ENCODE peak calls at places on chromosomes 3 and 15, in four cellular contexts. One of them, this sample, is unnamed.

GRCh38 chr3:146747928-146748327 is 142.8 kb upstream of the PLSCR5 start:
- DNase-seq in HCT116: peak; percentile 4
- DNase-seq in hepatocyte: peak; percentile 6
- DNase-seq in neural progenitor cell: no peak
- DNase-seq in this sample: no peak

GRCh38 chr3:171462224-171462623 is 2.0 kb upstream of the TNIK start:
- DNase-seq in HCT116: no peak
- DNase-seq in hepatocyte: no peak
- DNase-seq in neural progenitor cell: no peak
- DNase-seq in this sample: no peak

GRCh38 chr3:81660036-81660435 is 101.4 kb downstream of the GBE1 start:
- DNase-seq in HCT116: no peak
- DNase-seq in hepatocyte: no peak
- DNase-seq in neural progenitor cell: no peak
- DNase-seq in this sample: no peak

GRCh38 chr3:150299221-150299620 is 108.9 kb upstream of the TSC22D2 start:
- DNase-seq in HCT116: no peak
- DNase-seq in hepatocyte: no peak
- DNase-seq in neural progenitor cell: no peak
- DNase-seq in this sample: no peak

GRCh38 chr15:40105517-40106202 is 3.0 kb downstream of the BMF start:
- DNase-seq in HCT116: no peak
- DNase-seq in hepatocyte: no peak
- DNase-seq in neural progenitor cell: no peak
- DNase-seq in this sample: peak; percentile 55

GRCh38 chr15:85563328-85563727 is 182.9 kb downstream of the AKAP13 start:
- DNase-seq in HCT116: no peak
- DNase-seq in hepatocyte: peak; percentile 55
- DNase-seq in neural progenitor cell: peak; percentile 51
- DNase-seq in this sample: no peak

GRCh38 chr15:72068826-72069225 is 49.1 kb downstream of the MYO9A start:
- DNase-seq in HCT116: no peak
- DNase-seq in hepatocyte: no peak
- DNase-seq in neural progenitor cell: no peak
- DNase-seq in this sample: no peak

GRCh38 chr3:127680146-127680661 is 7.5 kb downstream of the ABTB1 start:
- DNase-seq in HCT116: no peak
- DNase-seq in hepatocyte: no peak
- DNase-seq in neural progenitor cell: no peak
- DNase-seq in this sample: no peak

GRCh38 chr3:66411436-66411835 is 89.4 kb downstream of the LRIG1 start:
- DNase-seq in HCT116: no peak
- DNase-seq in hepatocyte: no peak
- DNase-seq in neural progenitor cell: no peak
- DNase-seq in this sample: no peak

GRCh38 chr3:125622381-125622788 is 27.1 kb upstream of the OSBPL11 start:
- DNase-seq in HCT116: no peak
- DNase-seq in hepatocyte: peak; percentile 10
- DNase-seq in neural progenitor cell: no peak
- DNase-seq in this sample: no peak

GRCh38 chr3:186261638-186262037 is 100.4 kb downstream of the DGKG start:
- DNase-seq in HCT116: no peak
- DNase-seq in hepatocyte: no peak
- DNase-seq in neural progenitor cell: peak; percentile 67
- DNase-seq in this sample: peak; percentile 29

GRCh38 chr15:84817461-84818081 is 415 bp downstream of the ALPK3 start:
- DNase-seq in HCT116: no peak
- DNase-seq in hepatocyte: peak; percentile 67
- DNase-seq in neural progenitor cell: peak; percentile 72
- DNase-seq in this sample: no peak

GRCh38 chr3:49534581-49535495 is 19.4 kb upstream of the BSN start:
- DNase-seq in HCT116: no peak
- DNase-seq in hepatocyte: peak; percentile 56
- DNase-seq in neural progenitor cell: peak; percentile 94
- DNase-seq in this sample: no peak

GRCh38 chr3:160756907-160757623 is 1.0 kb downstream of the PPM1L start:
- DNase-seq in HCT116: no peak
- DNase-seq in hepatocyte: peak; percentile 13
- DNase-seq in neural progenitor cell: peak; percentile 58
- DNase-seq in this sample: no peak

GRCh38 chr3:179015551-179016020 is 56.0 kb downstream of the ZMAT3 start:
- DNase-seq in HCT116: peak; percentile 69
- DNase-seq in hepatocyte: peak; percentile 84
- DNase-seq in neural progenitor cell: peak; percentile 77
- DNase-seq in this sample: peak; percentile 94

GRCh38 chr3:141241248-141242034 is 9.8 kb downstream of the PXYLP1 start:
- DNase-seq in HCT116: no peak
- DNase-seq in hepatocyte: no peak
- DNase-seq in neural progenitor cell: no peak
- DNase-seq in this sample: no peak

GRCh38 chr15:26294062-26294689 is 431.0 kb upstream of the ATP10A start:
- DNase-seq in HCT116: no peak
- DNase-seq in hepatocyte: no peak
- DNase-seq in neural progenitor cell: peak; percentile 53
- DNase-seq in this sample: no peak

GRCh38 chr3:9352917-9353823 is 9.7 kb upstream of the THUMPD3 start:
- DNase-seq in HCT116: peak; percentile 21
- DNase-seq in hepatocyte: peak; percentile 81
- DNase-seq in neural progenitor cell: peak; percentile 75
- DNase-seq in this sample: peak; percentile 36

GRCh38 chr3:190728574-190729246 is 133.8 kb downstream of the GMNC start:
- DNase-seq in HCT116: no peak
- DNase-seq in hepatocyte: no peak
- DNase-seq in neural progenitor cell: no peak
- DNase-seq in this sample: no peak

GRCh38 chr3:51559266-51559907 is 20.9 kb downstream of the RAD54L2 start:
- DNase-seq in HCT116: no peak
- DNase-seq in hepatocyte: peak; percentile 30
- DNase-seq in neural progenitor cell: no peak
- DNase-seq in this sample: no peak

GRCh38 chr3:145767909-145768308 is 393.1 kb downstream of the PLOD2 start:
- DNase-seq in HCT116: no peak
- DNase-seq in hepatocyte: no peak
- DNase-seq in neural progenitor cell: no peak
- DNase-seq in this sample: peak; percentile 9

GRCh38 chr3:124168271-124168670 is 176.3 kb upstream of the ROPN1 start:
- DNase-seq in HCT116: no peak
- DNase-seq in hepatocyte: no peak
- DNase-seq in neural progenitor cell: no peak
- DNase-seq in this sample: no peak

GRCh38 chr15:71325461-71325860 is 210.2 kb downstream of the THSD4 start:
- DNase-seq in HCT116: no peak
- DNase-seq in hepatocyte: no peak
- DNase-seq in neural progenitor cell: no peak
- DNase-seq in this sample: no peak

GRCh38 chr3:12556243-12556722 is 604 bp upstream of the MKRN2 start:
- DNase-seq in HCT116: no peak
- DNase-seq in hepatocyte: no peak
- DNase-seq in neural progenitor cell: no peak
- DNase-seq in this sample: no peak

GRCh38 chr15:42178056-42178455 is 21.6 kb upstream of the PLA2G4F start:
- DNase-seq in HCT116: no peak
- DNase-seq in hepatocyte: no peak
- DNase-seq in neural progenitor cell: no peak
- DNase-seq in this sample: no peak

GRCh38 chr3:181695661-181696491 is 15.8 kb upstream of the SOX2 start:
- DNase-seq in HCT116: no peak
- DNase-seq in hepatocyte: peak; percentile 32
- DNase-seq in neural progenitor cell: peak; percentile 63
- DNase-seq in this sample: no peak

GRCh38 chr15:77186518-77187095 is 115.7 kb upstream of the TSPAN3 start:
- DNase-seq in HCT116: peak; percentile 10
- DNase-seq in hepatocyte: peak; percentile 31
- DNase-seq in neural progenitor cell: peak; percentile 42
- DNase-seq in this sample: peak; percentile 43
- H2AFZ ChIP-seq in HCT116: no peak overlapping the region
- H2AFZ ChIP-seq in hepatocyte: no peak overlapping the region
- H2AFZ ChIP-seq in neural progenitor cell: no peak overlapping the region
- H2AFZ ChIP-seq in this sample: no peak overlapping the region

GRCh38 chr15:77851696-77852095 is 219.0 kb upstream of the LINGO1 start:
- DNase-seq in HCT116: no peak
- DNase-seq in hepatocyte: peak; percentile 62
- DNase-seq in neural progenitor cell: no peak
- DNase-seq in this sample: no peak
- TF ChIP-seq EZH2phosphoT487 in HCT116: no peak
- TF ChIP-seq EZH2phosphoT487 in hepatocyte: no peak
- TF ChIP-seq EZH2phosphoT487 in neural progenitor cell: no peak
- TF ChIP-seq EZH2phosphoT487 in this sample: no peak

GRCh38 chr3:39809181-39809994 is at the start of gene MYRIP:
- DNase-seq in HCT116: no peak
- DNase-seq in hepatocyte: peak; percentile 86
- DNase-seq in neural progenitor cell: peak; percentile 93
- DNase-seq in this sample: peak; percentile 87

GRCh38 chr3:39811561-39811960 is 2.2 kb downstream of the MYRIP start:
- DNase-seq in HCT116: no peak
- DNase-seq in hepatocyte: no peak
- DNase-seq in neural progenitor cell: no peak
- DNase-seq in this sample: no peak

GRCh38 chr3:39810647-39811161 is 1.3 kb downstream of the MYRIP start:
- DNase-seq in HCT116: no peak
- DNase-seq in hepatocyte: peak; percentile 8
- DNase-seq in neural progenitor cell: peak; percentile 15
- DNase-seq in this sample: no peak

GRCh38 chr3:39808467-39809180 is 785 bp upstream of the MYRIP start:
- DNase-seq in HCT116: no peak
- DNase-seq in hepatocyte: peak; percentile 42
- DNase-seq in neural progenitor cell: peak; percentile 88
- DNase-seq in this sample: no peak

GRCh38 chr3:39809995-39810595 is 686 bp downstream of the MYRIP start:
- DNase-seq in HCT116: no peak
- DNase-seq in hepatocyte: peak; percentile 8
- DNase-seq in neural progenitor cell: peak; percentile 37
- DNase-seq in this sample: peak; percentile 12
- TF ChIP-seq EZH2 in HCT116: no peak
- TF ChIP-seq EZH2 in hepatocyte: peak; percentile 83
- TF ChIP-seq EZH2 in neural progenitor cell: peak; percentile 93
- TF ChIP-seq EZH2 in this sample: no peak

DNA sequence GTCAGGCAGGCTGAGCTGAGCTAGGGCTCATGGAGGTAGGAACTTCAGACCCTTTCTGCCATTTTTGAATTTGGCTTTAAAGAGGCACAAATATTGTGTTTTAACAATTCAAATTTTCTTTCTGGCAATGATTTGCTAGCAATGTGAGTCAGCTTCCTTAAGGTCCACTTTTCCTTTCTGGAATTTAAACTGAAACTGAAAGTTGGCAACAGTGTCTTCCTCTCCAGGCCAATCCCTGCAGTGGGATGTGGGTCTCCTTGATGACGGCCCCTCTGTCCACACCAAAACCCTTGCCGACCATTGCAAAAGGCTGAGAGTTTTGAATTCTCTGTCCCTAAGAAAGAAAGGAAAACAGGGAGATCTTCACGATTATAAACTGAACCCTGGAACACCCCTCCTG is 27.1 kb downstream of the RPSA start:
- DNase-seq in HCT116: no peak
- DNase-seq in hepatocyte: no peak
- DNase-seq in neural progenitor cell: no peak
- DNase-seq in this sample: no peak
- H2AFZ ChIP-seq in HCT116: no peak overlapping the region
- H2AFZ ChIP-seq in hepatocyte: no peak overlapping the region
- H2AFZ ChIP-seq in neural progenitor cell: no peak overlapping the region
- H2AFZ ChIP-seq in this sample: no peak overlapping the region

GRCh38 chr3:79767194-79767952 is 425 bp downstream of the ROBO1 start:
- DNase-seq in HCT116: no peak
- DNase-seq in hepatocyte: no peak
- DNase-seq in neural progenitor cell: peak; percentile 57
- DNase-seq in this sample: no peak
- TF ChIP-seq EZH2phosphoT487 in HCT116: no peak
- TF ChIP-seq EZH2phosphoT487 in hepatocyte: no peak
- TF ChIP-seq EZH2phosphoT487 in neural progenitor cell: peak; percentile 11
- TF ChIP-seq EZH2phosphoT487 in this sample: no peak

GRCh38 chr3:45226206-45226915 is at the start of gene TMEM158:
- DNase-seq in HCT116: no peak
- DNase-seq in hepatocyte: peak; percentile 90
- DNase-seq in neural progenitor cell: peak; percentile 91
- DNase-seq in this sample: peak; percentile 83

GRCh38 chr3:45223889-45224730 is 2.0 kb downstream of the TMEM158 start:
- DNase-seq in HCT116: no peak
- DNase-seq in hepatocyte: no peak
- DNase-seq in neural progenitor cell: no peak
- DNase-seq in this sample: no peak

GRCh38 chr3:45225465-45226205 is 452 bp downstream of the TMEM158 start:
- DNase-seq in HCT116: no peak
- DNase-seq in hepatocyte: peak; percentile 61
- DNase-seq in neural progenitor cell: peak; percentile 74
- DNase-seq in this sample: peak; percentile 54

GRCh38 chr3:45227131-45227819 is 1.2 kb upstream of the TMEM158 start:
- DNase-seq in HCT116: no peak
- DNase-seq in hepatocyte: no peak
- DNase-seq in neural progenitor cell: peak; percentile 55
- DNase-seq in this sample: no peak

DNA sequence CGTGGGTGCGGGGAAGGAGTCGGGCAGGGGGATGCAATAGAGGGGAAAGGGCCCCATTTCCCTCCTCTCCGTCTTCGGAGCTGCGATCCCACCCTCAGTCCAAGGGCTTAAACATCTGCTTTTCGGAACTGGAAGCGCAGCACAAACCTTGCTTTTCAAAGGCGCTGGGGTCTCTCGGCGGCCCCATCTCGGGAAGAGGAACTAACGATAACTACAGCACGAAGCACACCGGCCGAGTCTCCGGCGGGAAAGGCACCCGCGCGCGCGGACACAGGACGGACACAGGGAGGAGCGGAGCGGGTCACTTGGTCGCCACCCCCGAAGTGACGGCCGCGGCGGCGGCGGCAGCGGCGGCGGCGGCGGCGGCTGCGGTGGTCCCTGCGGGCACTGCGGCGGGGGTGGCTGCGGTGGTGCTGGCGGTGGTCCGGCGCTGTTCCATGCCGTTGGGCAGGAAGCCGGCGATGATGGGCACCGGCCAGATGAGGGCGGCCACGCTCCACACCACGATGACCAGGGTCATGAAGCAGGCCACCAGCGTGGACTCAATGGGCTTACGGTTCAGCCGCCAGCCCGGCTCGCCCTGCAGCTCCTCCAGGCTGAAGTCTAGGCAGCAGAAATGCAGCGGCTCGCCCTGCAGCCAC is 1.1 kb downstream of the TMEM158 start:
- DNase-seq in HCT116: no peak
- DNase-seq in hepatocyte: peak; percentile 80
- DNase-seq in neural progenitor cell: peak; percentile 95
- DNase-seq in this sample: peak; percentile 42
- TF ChIP-seq EZH2 in HCT116: no peak
- TF ChIP-seq EZH2 in hepatocyte: peak; percentile 55
- TF ChIP-seq EZH2 in neural progenitor cell: peak; percentile 62
- TF ChIP-seq EZH2 in this sample: no peak

GRCh38 chr3:6255229-6255628 is 605.7 kb upstream of the GRM7 start:
- DNase-seq in HCT116: no peak
- DNase-seq in hepatocyte: no peak
- DNase-seq in neural progenitor cell: no peak
- DNase-seq in this sample: no peak

GRCh38 chr3:6249679-6250078 is 611.2 kb upstream of the GRM7 start:
- DNase-seq in HCT116: no peak
- DNase-seq in hepatocyte: no peak
- DNase-seq in neural progenitor cell: no peak
- DNase-seq in this sample: no peak

GRCh38 chr3:6250167-6250566 is 610.7 kb upstream of the GRM7 start:
- DNase-seq in HCT116: no peak
- DNase-seq in hepatocyte: no peak
- DNase-seq in neural progenitor cell: no peak
- DNase-seq in this sample: peak; percentile 41

GRCh38 chr3:6254490-6254889 is 606.4 kb upstream of the GRM7 start:
- DNase-seq in HCT116: no peak
- DNase-seq in hepatocyte: no peak
- DNase-seq in neural progenitor cell: no peak
- DNase-seq in this sample: no peak

GRCh38 chr3:6251612-6252011 is 609.3 kb upstream of the GRM7 start:
- DNase-seq in HCT116: no peak
- DNase-seq in hepatocyte: no peak
- DNase-seq in neural progenitor cell: no peak
- DNase-seq in this sample: no peak
- H2AFZ ChIP-seq in HCT116: no peak overlapping the region
- H2AFZ ChIP-seq in hepatocyte: no peak overlapping the region
- H2AFZ ChIP-seq in neural progenitor cell: no peak overlapping the region
- H2AFZ ChIP-seq in this sample: no peak overlapping the region